ENCODE peak calls at places on chromosomes 16 and 17, in four cellular contexts. R is SK-N-SH, A is H1, L is K562. V is an unnamed sample.

GRCh38 chr17:58756246-58757161 is 850 bp downstream of the PPM1E start:
- DNase-seq in R (peak), A (no peak), L (peak), V (no peak)

GRCh38 chr16:31386157-31386984 is 6.8 kb upstream of the ITGAD start:
- DNase-seq in R (no peak), A (no peak), L (no peak), V (no peak)

GRCh38 chr17:43662432-43663141 is 865 bp upstream of the MEOX1 start:
- DNase-seq in R (no peak), A (no peak), L (no peak), V (no peak)

GRCh38 chr17:63442549-63443035 is 3.5 kb downstream of the CYB561 start:
- DNase-seq in R (peak), A (no peak), L (peak), V (no peak)

GRCh38 chr17:51119415-51120356 is 982 bp downstream of the SPAG9 start:
- DNase-seq in R (peak), A (no peak), L (peak), V (peak)

GRCh38 chr17:47864791-47865216 is 13.8 kb upstream of the SP6 start:
- DNase-seq in R (no peak), A (no peak), L (no peak), V (no peak)

GRCh38 chr16:83300326-83300725 is 507.5 kb upstream of the HSBP1 start:
- DNase-seq in R (no peak), A (no peak), L (no peak), V (no peak)

GRCh38 chr17:75601057-75601987 is 13.7 kb downstream of the MYO15B start:
- DNase-seq in R (peak), A (peak), L (peak), V (peak)

GRCh38 chr17:78357177-78357586 is 2.7 kb downstream of the SOCS3 start:
- DNase-seq in R (peak), A (no peak), L (no peak), V (no peak)

GRCh38 chr16:12062343-12063003 is 85.9 kb downstream of the SNX29 start:
- DNase-seq in R (no peak), A (no peak), L (no peak), V (no peak)

GRCh38 chr16:16014329-16015224 is 65.2 kb downstream of the ABCC1 start:
- DNase-seq in R (no peak), A (no peak), L (no peak), V (peak)

GRCh38 chr17:67311551-67311950 is 54.8 kb downstream of the PSMD12 start:
- DNase-seq in R (no peak), A (no peak), L (no peak), V (no peak)

GRCh38 chr16:48231675-48232214 is 12.4 kb upstream of the LONP2 start:
- DNase-seq in R (peak), A (peak), L (peak), V (peak)

GRCh38 chr16:68901910-68902309 is 58.6 kb downstream of the TANGO6 start:
- DNase-seq in R (no peak), A (no peak), L (no peak), V (no peak)

GRCh38 chr16:49693445-49693844 is 162.5 kb downstream of the ZNF423 start:
- DNase-seq in R (no peak), A (no peak), L (no peak), V (no peak)

GRCh38 chr17:32894245-32894644 is 17.3 kb upstream of the MYO1D start:
- DNase-seq in R (no peak), A (no peak), L (peak), V (no peak)

GRCh38 chr17:56978441-56979090 is 635 bp downstream of the SCPEP1 start:
- DNase-seq in R (peak), A (no peak), L (no peak), V (no peak)

GRCh38 chr16:67861877-67862276 is 11.0 kb upstream of the EDC4 start:
- DNase-seq in R (no peak), A (no peak), L (no peak), V (no peak)

GRCh38 chr16:19872179-19872863 is 12.3 kb downstream of the GPRC5B start:
- DNase-seq in R (no peak), A (no peak), L (no peak), V (no peak)

GRCh38 chr16:58418601-58419000 is 26.3 kb downstream of the GINS3 start:
- DNase-seq in R (no peak), A (no peak), L (peak), V (no peak)

GRCh38 chr16:55393976-55394375 is 70.0 kb downstream of the IRX6 start:
- DNase-seq in R (no peak), A (no peak), L (no peak), V (no peak)

GRCh38 chr16:67326472-67327309 is at the start of the genes KCTD19 and LRRC36:
- DNase-seq in R (peak), A (peak), L (peak), V (peak)

GRCh38 chr16:31010539-31010938 is at the start of gene STX1B:
- DNase-seq in R (peak), A (no peak), L (no peak), V (no peak)

GRCh38 chr16:83227336-83227735 is 580.4 kb upstream of the HSBP1 start:
- DNase-seq in R (no peak), A (no peak), L (no peak), V (no peak)

GRCh38 chr16:85781685-85782370 is 17.5 kb downstream of the EMC8 start:
- DNase-seq in R (no peak), A (no peak), L (no peak), V (peak)

GRCh38 chr16:84840687-84841627 is 21.2 kb downstream of the CRISPLD2 start:
- DNase-seq in R (peak), A (no peak), L (no peak), V (no peak)

GRCh38 chr17:9363440-9364350 is 211.9 kb downstream of the STX8 start:
- DNase-seq in R (no peak), A (no peak), L (no peak), V (no peak)

GRCh38 chr16:75306102-75306762 is 54.8 kb upstream of the BCAR1 start:
- DNase-seq in R (no peak), A (no peak), L (no peak), V (peak)

GRCh38 chr16:78931267-78932060 is 669.1 kb downstream of the MAF start:
- DNase-seq in R (no peak), A (no peak), L (no peak), V (no peak)

GRCh38 chr16:55021595-55022475 is 91.2 kb downstream of the IRX5 start:
- DNase-seq in R (no peak), A (peak), L (peak), V (peak)

GRCh38 chr17:39011907-39012468 is 44.8 kb upstream of the FBXO47 start:
- DNase-seq in R (no peak), A (peak), L (no peak), V (peak)

GRCh38 chr16:13305019-13305755 is 403.8 kb downstream of the SHISA9 start:
- DNase-seq in R (no peak), A (no peak), L (no peak), V (no peak)

GRCh38 chr16:66801320-66802105 is at the start of gene TERB1:
- DNase-seq in R (peak), A (no peak), L (no peak), V (no peak)

GRCh38 chr17:38575781-38576180 is 30.0 kb downstream of the SRCIN1 start:
- DNase-seq in R (no peak), A (no peak), L (no peak), V (no peak)

GRCh38 chr17:17751489-17751995 is 70.3 kb downstream of the RAI1 start:
- DNase-seq in R (no peak), A (no peak), L (peak), V (no peak)

GRCh38 chr17:17749025-17749772 is 67.9 kb downstream of the RAI1 start:
- DNase-seq in R (peak), A (no peak), L (no peak), V (no peak)

GRCh38 chr17:17750881-17751280 is 69.6 kb downstream of the RAI1 start:
- DNase-seq in R (no peak), A (no peak), L (no peak), V (no peak)

GRCh38 chr17:17748604-17749003 is 67.3 kb downstream of the RAI1 start:
- DNase-seq in R (no peak), A (no peak), L (no peak), V (no peak)

GRCh38 chr17:17749921-17750320 is 68.7 kb downstream of the RAI1 start:
- DNase-seq in R (peak), A (peak), L (peak), V (peak)
- H3K27ac ChIP-seq in R (no peak), A (no peak), L (no peak), V (no peak)

DNA sequence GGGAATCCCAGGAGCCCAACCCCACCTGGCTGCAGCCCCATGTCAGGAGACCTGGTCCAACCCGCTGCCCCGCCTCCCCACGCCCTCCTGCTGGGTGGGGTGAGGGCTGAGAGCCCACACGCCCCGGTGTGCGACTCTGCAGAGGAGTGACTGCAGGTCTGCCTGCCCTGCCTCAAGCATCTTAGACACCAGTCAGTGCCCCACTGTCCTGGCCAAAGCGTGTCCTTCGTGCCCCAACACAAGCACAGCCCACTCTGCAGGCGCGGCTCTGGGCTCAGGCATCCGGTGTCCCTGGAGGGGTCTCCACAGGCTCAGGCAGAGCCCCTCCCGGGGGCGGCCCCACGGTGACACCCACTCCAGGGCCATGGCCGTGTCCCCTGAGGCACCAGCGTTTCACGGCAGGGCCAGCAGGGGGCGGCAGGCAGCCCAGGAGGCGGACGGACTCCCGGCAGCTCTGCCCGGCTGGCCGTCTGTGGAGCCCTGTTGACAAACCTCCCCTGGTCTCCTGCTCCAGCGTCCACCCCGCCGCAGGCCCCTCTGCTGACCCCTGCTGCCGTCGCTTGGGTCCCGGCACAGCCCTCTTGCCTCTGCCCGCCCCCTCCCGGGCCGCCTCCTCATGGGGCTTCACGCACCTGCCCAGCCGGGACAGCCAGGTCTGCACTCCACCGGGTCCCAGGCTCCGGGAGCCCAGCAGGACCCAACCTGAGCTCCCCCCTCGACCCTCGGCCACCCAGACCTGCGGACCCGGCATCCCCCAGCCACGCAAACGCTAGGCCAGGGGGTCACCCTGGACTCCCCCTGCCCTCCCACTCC is 8.6 kb upstream of the UBE2I start:
- DNase-seq in R (peak), A (no peak), L (peak), V (peak)
- TF ChIP-seq TAF1 in R (no peak), A (no peak), L (no peak), V (peak)

GRCh38 chr17:74424658-74425057 is 7.2 kb upstream of the GPRC5C start:
- DNase-seq in R (peak), A (no peak), L (no peak), V (no peak)
- H3K27ac ChIP-seq in R (no peak), A (no peak), L (no peak), V (no peak)

GRCh38 chr16:2082171-2082982 is 34.6 kb downstream of the TSC2 start:
- DNase-seq in R (no peak), A (no peak), L (no peak), V (no peak)
- TF ChIP-seq TAF1 in R (no peak), A (no peak), L (no peak), V (no peak)

DNA sequence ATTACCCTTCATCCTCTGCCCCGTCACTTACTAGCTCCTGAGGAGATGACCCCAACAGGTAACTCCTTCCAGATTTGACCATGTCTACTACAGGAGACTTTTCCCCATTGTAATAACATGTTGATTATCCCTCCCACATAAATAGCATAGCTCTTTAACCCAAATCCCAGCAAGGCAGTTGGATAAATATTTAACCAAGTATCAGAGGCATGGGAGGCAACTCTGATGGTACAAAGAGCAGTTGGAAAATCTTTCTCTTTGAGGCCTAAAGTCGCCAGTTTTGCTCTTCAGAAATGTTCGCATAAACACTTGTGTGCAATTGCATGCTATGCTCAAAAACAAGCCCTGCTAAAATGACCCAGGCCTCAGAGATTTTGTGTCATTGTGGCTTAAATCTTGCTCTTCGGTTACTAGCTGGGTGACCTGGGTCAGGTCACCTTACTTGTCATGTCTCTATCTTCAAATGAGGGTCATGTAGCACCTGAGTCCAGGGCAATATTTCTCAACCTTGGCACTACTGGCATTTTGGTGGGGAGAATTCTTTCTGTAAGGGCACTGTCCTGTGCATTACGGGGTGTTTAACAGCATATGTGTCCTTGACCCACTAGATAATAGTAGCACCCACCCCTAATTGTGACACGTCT is 48.8 kb downstream of the HSD17B2 start:
- DNase-seq in R (no peak), A (no peak), L (no peak), V (peak)
- H3K27ac ChIP-seq in R (no peak), A (no peak), L (no peak), V (peak)

V was measured in HepG2.